ENCODE peak calls at places on chromosomes 5 and 9, in six cellular contexts. O is NCI-H1092 treated with DMSO at 0.1 percent for 48 hours; L is Calu3; W is left ventricle myocardium inferior; C is dermis microvascular lymphatic vessel endothelial cell; K is stimulated activated CD4-positive, alpha-beta T cell treated with anti-CD3 and anti-CD28 coated beads, TNF-alpha, amount 100 ng/mL, for 4 hours. Q is an unnamed sample.

GRCh38 chr9:34145165-34145564 is 18.7 kb upstream of the DCAF12 start:
- DNase-seq in O (no peak), L (no peak), W (no peak), C (no peak), K (no peak), Q (no peak)

GRCh38 chr9:134678206-134678605 is 36.6 kb downstream of the COL5A1 start:
- DNase-seq in O (peak), L (no peak), W (no peak), C (no peak), K (no peak), Q (no peak)

GRCh38 chr5:157108961-157109360 is at the start of gene HAVCR2:
- DNase-seq in O (no peak), L (no peak), W (no peak), C (no peak), K (no peak), Q (no peak)

GRCh38 chr5:33379757-33380156 is 61.0 kb upstream of the TARS1 start:
- DNase-seq in O (no peak), L (no peak), W (no peak), C (no peak), K (no peak), Q (no peak)

GRCh38 chr9:127349483-127350127 is 47.4 kb upstream of the SLC2A8 start:
- DNase-seq in O (peak), L (no peak), W (no peak), C (no peak), K (no peak), Q (no peak)

GRCh38 chr9:14531424-14532269 is 161.6 kb downstream of the ZDHHC21 start:
- DNase-seq in O (peak), L (no peak), W (no peak), C (no peak), K (no peak), Q (no peak)

GRCh38 chr5:158264264-158264663 is 405.3 kb upstream of the CLINT1 start:
- DNase-seq in O (no peak), L (no peak), W (no peak), C (no peak), K (no peak), Q (no peak)

GRCh38 chr5:176653401-176653800 is 6.1 kb downstream of the TSPAN17 start:
- DNase-seq in O (no peak), L (no peak), W (no peak), C (no peak), K (peak), Q (no peak)

GRCh38 chr9:91678807-91679206 is 255.2 kb upstream of the NFIL3 start:
- DNase-seq in O (no peak), L (no peak), W (no peak), C (no peak), K (no peak), Q (no peak)

GRCh38 chr5:170597876-170598275 is 94.1 kb downstream of the KCNIP1 start:
- DNase-seq in O (no peak), L (no peak), W (no peak), C (peak), K (no peak), Q (no peak)